ENCODE peak calls at places on chromosomes 13 and 19, in nine cellular contexts. I is ascending aorta, B is A549, H is tibial artery, J is endothelial cell, E is neural crest cell, W is fibroblast of the aortic adventitia, P is nephron progenitor cell, K is brain microvascular endothelial cell. G is an unnamed sample.

GRCh38 chr19:2983351-2984195 is 6.2 kb downstream of the TLE6 start:
- DNase-seq in I (peak), B (no peak), H (peak), J (peak), E (peak), W (peak), P (no peak), K (no peak), G (peak)

GRCh38 chr13:65892859-65893258 is 1337.3 kb downstream of the PCDH9 start:
- DNase-seq in I (no peak), B (no peak), H (no peak), J (no peak), E (no peak), W (no peak), P (no peak), K (no peak), G (no peak)

GRCh38 chr13:26062853-26063444 is 11.1 kb upstream of the SHISA2 start:
- DNase-seq in I (no peak), B (peak), H (no peak), J (peak), E (peak), W (peak), P (peak), K (peak), G (peak)

GRCh38 chr19:30049844-30050667 is 108.0 kb downstream of the URI1 start:
- DNase-seq in I (no peak), B (no peak), H (no peak), J (no peak), E (no peak), W (no peak), P (no peak), K (no peak), G (no peak)

GRCh38 chr19:6778386-6778785 is 5.9 kb downstream of the VAV1 start:
- DNase-seq in I (no peak), B (no peak), H (no peak), J (no peak), E (no peak), W (no peak), P (no peak), K (no peak), G (no peak)

GRCh38 chr13:45575830-45576180 is 39.7 kb downstream of the ERICH6B start:
- DNase-seq in I (no peak), B (no peak), H (no peak), J (no peak), E (no peak), W (no peak), P (no peak), K (no peak), G (no peak)

GRCh38 chr19:29098863-29099481 is 114.0 kb downstream of the UQCRFS1 start:
- DNase-seq in I (peak), B (peak), H (peak), J (no peak), E (no peak), W (peak), P (no peak), K (peak), G (no peak)

GRCh38 chr19:55542292-55542855 is 3.0 kb downstream of the SBK3 start:
- DNase-seq in I (no peak), B (no peak), H (no peak), J (no peak), E (no peak), W (no peak), P (no peak), K (no peak), G (no peak)

GRCh38 chr13:48493076-48493765 is 39.7 kb downstream of the RCBTB2 start:
- DNase-seq in I (no peak), B (no peak), H (no peak), J (no peak), E (no peak), W (no peak), P (no peak), K (no peak), G (no peak)

GRCh38 chr13:108176685-108177274 is 38.6 kb downstream of the LIG4 start:
- DNase-seq in I (no peak), B (peak), H (no peak), J (peak), E (peak), W (peak), P (peak), K (peak), G (peak)

GRCh38 chr13:98990701-98991100 is 12.8 kb upstream of the DOCK9 start:
- DNase-seq in I (no peak), B (no peak), H (no peak), J (no peak), E (no peak), W (no peak), P (no peak), K (no peak), G (no peak)

GRCh38 chr19:17718988-17719711 is at the start of gene MAP1S:
- DNase-seq in I (peak), B (peak), H (peak), J (peak), E (peak), W (peak), P (peak), K (peak), G (peak)

GRCh38 chr19:28394705-28395104 is 818.2 kb downstream of the UQCRFS1 start:
- DNase-seq in I (no peak), B (no peak), H (no peak), J (no peak), E (no peak), W (no peak), P (no peak), K (no peak), G (no peak)

GRCh38 chr13:23579072-23579885 is 9.1 kb downstream of the TNFRSF19 start:
- DNase-seq in I (peak), B (peak), H (peak), J (peak), E (peak), W (peak), P (peak), K (peak), G (peak)

GRCh38 chr19:48698046-48698445 is 2.3 kb downstream of the FUT2 start:
- DNase-seq in I (no peak), B (no peak), H (no peak), J (no peak), E (no peak), W (peak), P (no peak), K (peak), G (no peak)

GRCh38 chr13:46831588-46832194 is 34.7 kb upstream of the ESD start:
- DNase-seq in I (peak), B (peak), H (no peak), J (peak), E (peak), W (peak), P (peak), K (peak), G (peak)

GRCh38 chr19:5273782-5274181 is 66.8 kb downstream of the PTPRS start:
- DNase-seq in I (no peak), B (no peak), H (no peak), J (no peak), E (no peak), W (no peak), P (no peak), K (no peak), G (no peak)
- TF ChIP-seq CTCF in I (no peak), B (no peak), H (no peak), J (no peak), E (no peak), W (no peak), P (no peak), K (no peak), G (no peak)

GRCh38 chr13:92512852-92513251 is 713.8 kb upstream of the GPC6 start:
- DNase-seq in I (no peak), B (no peak), H (no peak), J (no peak), E (no peak), W (no peak), P (no peak), K (no peak), G (no peak)

GRCh38 chr13:92513672-92514071 is 712.9 kb upstream of the GPC6 start:
- DNase-seq in I (no peak), B (no peak), H (no peak), J (no peak), E (no peak), W (no peak), P (no peak), K (no peak), G (no peak)

GRCh38 chr13:92510416-92510815 is 716.2 kb upstream of the GPC6 start:
- DNase-seq in I (no peak), B (no peak), H (no peak), J (no peak), E (no peak), W (peak), P (no peak), K (peak), G (no peak)

GRCh38 chr13:92514420-92515125 is 712.0 kb upstream of the GPC6 start:
- DNase-seq in I (no peak), B (no peak), H (no peak), J (no peak), E (no peak), W (no peak), P (no peak), K (no peak), G (no peak)
- TF ChIP-seq CTCF in I (no peak), B (no peak), H (no peak), J (no peak), E (no peak), W (no peak), P (no peak), K (no peak), G (no peak)

GRCh38 chr13:114112826-114113322 is 19.5 kb downstream of the RASA3 start:
- DNase-seq in I (peak), B (no peak), H (peak), J (no peak), E (no peak), W (no peak), P (no peak), K (no peak), G (no peak)
- TF ChIP-seq CTCF in I (no peak), B (no peak), H (no peak), J (peak), E (no peak), W (no peak), P (no peak), K (peak), G (no peak)

GRCh38 chr13:76928456-76928855 is 19.9 kb upstream of the ACOD1 start:
- DNase-seq in I (no peak), B (no peak), H (no peak), J (no peak), E (no peak), W (no peak), P (no peak), K (no peak), G (no peak)
- TF ChIP-seq CTCF in I (no peak), B (no peak), H (no peak), J (no peak), E (no peak), W (no peak), P (no peak), K (no peak), G (no peak)

DNA sequence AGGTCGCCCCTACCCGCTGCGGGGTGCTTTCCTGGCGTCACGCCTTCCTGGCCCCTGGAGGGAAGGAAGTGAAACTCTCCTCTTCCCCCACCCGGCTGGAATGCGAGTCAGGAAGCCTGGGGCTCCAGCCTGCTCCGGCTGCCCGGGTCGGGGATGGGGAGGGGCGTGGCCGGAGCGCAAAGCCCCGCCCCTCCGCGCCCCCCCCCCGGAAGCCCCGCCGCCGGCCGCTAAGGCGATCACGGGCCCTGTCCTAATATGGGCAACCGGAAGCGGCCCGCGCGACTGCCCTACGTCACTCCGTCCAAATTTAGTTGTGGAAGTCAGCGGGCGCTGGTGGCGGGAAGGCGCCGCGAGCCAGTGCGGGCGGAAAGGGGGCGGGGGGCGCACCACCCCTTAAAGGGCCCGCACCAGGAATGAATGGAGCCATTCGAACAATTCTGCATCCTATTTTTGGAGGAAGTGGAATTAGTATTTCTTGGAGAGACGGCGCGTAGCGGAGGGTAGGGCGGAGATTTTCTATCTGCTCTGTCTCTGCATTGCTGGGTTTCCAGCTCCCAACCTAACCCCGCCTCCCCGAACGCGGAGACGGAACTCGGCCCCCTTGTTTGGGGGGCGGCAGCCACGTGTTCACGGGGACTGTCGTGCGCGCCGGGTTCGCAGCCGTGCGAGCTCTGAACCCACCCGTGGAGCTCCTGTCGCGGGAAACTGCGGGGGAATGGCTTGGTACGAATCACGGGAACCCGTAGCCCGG is 1.6 kb downstream of the IER2 start:
- DNase-seq in I (peak), B (peak), H (peak), J (peak), E (peak), W (peak), P (peak), K (peak), G (peak)
- TF ChIP-seq CTCF in I (no peak), B (no peak), H (no peak), J (no peak), E (peak), W (peak), P (no peak), K (peak), G (no peak)

DNA sequence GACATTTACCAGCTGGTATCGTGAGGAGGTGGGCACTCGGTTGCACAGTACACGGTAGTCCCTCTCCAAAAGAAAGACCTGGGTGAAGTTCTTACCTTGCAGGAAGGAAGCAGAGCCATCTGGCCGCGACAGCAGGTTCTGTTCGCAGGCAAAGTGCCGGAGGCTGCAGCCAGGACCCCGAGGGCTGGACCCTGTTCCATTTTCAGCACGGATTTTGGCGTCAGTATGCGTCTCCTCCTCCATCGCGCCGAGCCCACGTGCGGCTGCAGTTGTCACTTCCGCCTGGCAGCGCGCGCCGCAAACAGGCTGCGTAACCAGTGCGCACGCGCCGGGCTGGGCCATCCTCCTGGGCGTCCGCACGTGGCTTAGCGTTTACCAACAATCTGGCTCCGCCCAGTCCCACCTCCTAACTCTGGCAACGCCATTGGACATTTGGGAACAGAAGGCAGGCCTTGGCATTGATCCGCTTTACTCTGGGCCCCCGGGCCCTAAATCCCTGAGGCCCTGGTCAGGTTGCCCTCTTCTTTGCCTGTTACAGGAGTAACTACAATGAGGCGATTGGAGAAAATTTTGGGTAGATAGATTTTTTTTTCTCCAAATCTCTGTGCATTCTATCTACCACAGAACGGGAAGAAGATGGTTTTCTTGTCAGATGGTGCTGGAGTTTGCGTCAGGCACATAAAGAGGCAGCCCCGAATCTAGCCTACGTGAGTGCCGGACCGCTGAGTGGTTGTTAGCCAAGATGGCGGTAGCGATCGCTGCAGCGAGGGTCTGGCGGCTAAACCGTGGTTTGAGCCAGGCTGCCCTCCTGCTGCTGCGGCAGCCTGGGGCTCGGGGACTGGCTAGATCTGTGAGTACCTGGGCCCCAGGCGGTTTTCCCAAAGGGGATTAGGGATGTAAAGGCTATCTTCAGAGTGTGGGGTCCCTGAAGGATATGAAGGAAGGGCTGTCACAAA is at the start of the genes BCKDHA and EXOSC5:
- DNase-seq in I (peak), B (peak), H (peak), J (peak), E (peak), W (peak), P (peak), K (peak), G (peak)
- TF ChIP-seq CTCF in I (peak), B (no peak), H (no peak), J (no peak), E (no peak), W (no peak), P (no peak), K (no peak), G (no peak)

GRCh38 chr19:51394045-51394836 is 3.9 kb upstream of the C19orf84 start:
- DNase-seq in I (peak), B (peak), H (peak), J (peak), E (peak), W (peak), P (peak), K (peak), G (peak)
- TF ChIP-seq CTCF in I (no peak), B (no peak), H (no peak), J (no peak), E (no peak), W (no peak), P (no peak), K (peak), G (no peak)

GRCh38 chr19:16527971-16528521 is 14.2 kb downstream of the CHERP start:
- DNase-seq in I (no peak), B (peak), H (no peak), J (peak), E (peak), W (no peak), P (peak), K (no peak), G (no peak)
- TF ChIP-seq CTCF in I (no peak), B (peak), H (no peak), J (peak), E (peak), W (peak), P (peak), K (peak), G (peak)

G was measured in GM13976.